ENCODE peak calls at places on chromosomes 5 and 9, in four cellular contexts. B is uterus, P is PC-3, N is lower lobe of right lung. K is an unnamed sample.
A peak's percentile ranks its signal among the peaks of the same experiment; 100 is the strongest.

GRCh38 chr5:171957591-171958251 is 48.7 kb downstream of the FBXW11 start:
- DNase-seq in B (peak; percentile 22), P (no peak), N (no peak), K (no peak)

GRCh38 chr9:78393340-78393739 is 96.4 kb downstream of the PSAT1 start:
- DNase-seq in B (no peak), P (no peak), N (no peak), K (no peak)

GRCh38 chr9:127723450-127723849 is 7.6 kb downstream of the TTC16 start:
- DNase-seq in B (no peak), P (peak; percentile 74), N (no peak), K (no peak)

GRCh38 chr9:89529243-89530030 is 31.5 kb upstream of the SEMA4D start:
- DNase-seq in B (no peak), P (no peak), N (no peak), K (no peak)

GRCh38 chr9:8784813-8785212 is 985.2 kb upstream of the DMAC1 start:
- DNase-seq in B (no peak), P (no peak), N (no peak), K (no peak)

GRCh38 chr5:151855701-151856100 is 69.0 kb downstream of the GLRA1 start:
- DNase-seq in B (no peak), P (no peak), N (no peak), K (no peak)

GRCh38 chr9:123609844-123610243 is 253.8 kb downstream of the CRB2 start:
- DNase-seq in B (no peak), P (no peak), N (no peak), K (no peak)

GRCh38 chr9:18928711-18929110 is 104.3 kb downstream of the SAXO1 start:
- DNase-seq in B (no peak), P (no peak), N (no peak), K (no peak)

GRCh38 chr5:38417658-38418017 is 138.8 kb downstream of the LIFR start:
- DNase-seq in B (no peak), P (no peak), N (no peak), K (no peak)

GRCh38 chr5:156534906-156535305 is 207.9 kb downstream of the SGCD start:
- DNase-seq in B (no peak), P (no peak), N (no peak), K (no peak)

GRCh38 chr5:14068136-14068535 is 75.0 kb upstream of the TRIO start:
- DNase-seq in B (no peak), P (no peak), N (no peak), K (no peak)

GRCh38 chr5:170332058-170332457 is 34.5 kb upstream of the LCP2 start:
- DNase-seq in B (no peak), P (no peak), N (no peak), K (no peak)

GRCh38 chr5:150515446-150515845 is 7.5 kb downstream of the NDST1 start:
- DNase-seq in B (peak; percentile 70), P (no peak), N (no peak), K (no peak)

GRCh38 chr5:150514708-150515211 is 6.8 kb downstream of the NDST1 start:
- DNase-seq in B (no peak), P (peak; percentile 62), N (no peak), K (no peak)

GRCh38 chr5:150512368-150512747 is 4.4 kb downstream of the NDST1 start:
- DNase-seq in B (peak; percentile 54), P (no peak), N (no peak), K (no peak)

GRCh38 chr5:150511641-150512367 is 3.9 kb downstream of the NDST1 start:
- DNase-seq in B (peak; percentile 46), P (peak; percentile 66), N (no peak), K (no peak)

DNA sequence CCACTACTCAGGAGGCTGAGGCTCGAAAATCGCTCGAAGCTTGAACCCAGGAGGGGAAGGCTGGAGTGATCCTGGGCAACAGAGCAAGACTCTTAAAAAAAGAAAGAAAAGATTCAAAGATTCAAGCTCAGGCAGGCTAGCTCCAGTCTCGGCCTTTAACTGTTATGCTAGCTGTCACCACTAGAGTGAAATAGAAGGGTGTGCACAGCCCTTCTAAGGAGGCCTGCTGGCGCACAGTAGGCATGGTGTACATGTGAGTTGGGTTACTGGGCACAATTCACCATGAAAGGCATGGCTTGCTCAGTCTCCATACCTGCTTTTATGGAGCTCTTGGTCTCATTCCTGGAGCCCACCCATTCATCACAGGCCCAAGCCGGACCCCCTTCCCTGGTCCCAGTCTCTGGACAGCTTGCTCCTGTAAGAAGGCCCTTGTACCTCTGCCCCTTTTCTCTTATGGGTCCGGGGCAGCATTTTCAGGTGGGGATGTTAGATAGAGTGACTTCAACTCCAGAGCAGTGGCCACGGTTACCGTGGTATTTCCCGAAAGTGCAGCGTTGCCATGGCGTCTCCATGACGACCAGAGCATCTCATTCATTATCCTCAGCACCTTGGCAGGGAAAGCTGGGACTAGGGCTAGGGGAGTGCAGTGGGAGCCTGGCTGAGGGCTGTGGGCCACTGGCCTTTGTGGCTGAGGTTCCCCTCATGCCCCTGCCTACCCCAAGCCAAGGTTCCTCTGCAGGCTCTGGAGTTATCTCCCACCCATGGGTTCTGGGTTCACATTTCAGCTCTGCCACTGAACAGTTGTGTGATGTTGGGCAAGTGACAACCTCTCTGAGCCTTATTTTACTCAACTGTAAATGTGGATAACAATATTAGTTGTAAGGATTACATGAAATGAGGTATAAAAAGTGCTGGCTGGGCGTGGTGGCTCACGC is 5.7 kb downstream of the NDST1 start:
- DNase-seq in B (no peak), P (no peak), N (no peak), K (no peak)
- TF ChIP-seq CTCF in B (no peak), P (peak; percentile 31), N (no peak), K (peak; percentile 24)

GRCh38 chr5:18010053-18010452 is 375.8 kb downstream of the TAF11L14 start:
- DNase-seq in B (no peak), P (peak; percentile 50), N (no peak), K (no peak)
- TF ChIP-seq CTCF in B (no peak), P (peak; percentile 13), N (no peak), K (no peak)

DNA sequence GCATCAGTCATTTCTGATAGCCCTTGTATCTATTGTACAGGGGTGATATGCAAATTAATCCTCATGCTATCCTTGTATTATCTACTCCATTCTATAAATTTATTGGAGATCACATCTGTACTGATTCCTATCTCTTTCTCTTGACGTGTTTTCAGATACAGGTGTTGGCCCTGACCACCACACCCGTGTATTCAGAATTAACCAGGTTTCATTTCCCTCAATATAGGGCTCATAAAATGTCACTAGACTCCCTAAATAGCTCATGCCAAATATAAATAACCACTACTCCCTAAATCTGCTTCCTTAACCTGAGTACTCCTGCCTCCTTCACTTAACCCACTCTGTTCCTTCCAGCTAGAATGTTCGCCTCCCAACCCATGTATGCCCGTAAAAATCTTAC is 522.8 kb upstream of the KLF4 start:
- DNase-seq in B (no peak), P (no peak), N (no peak), K (no peak)
- TF ChIP-seq CTCF in B (no peak), P (no peak), N (no peak), K (no peak)

GRCh38 chr5:168672016-168672415 is 92.8 kb upstream of the PANK3 start:
- DNase-seq in B (no peak), P (no peak), N (no peak), K (no peak)

GRCh38 chr5:168672888-168673287 is 93.7 kb upstream of the PANK3 start:
- DNase-seq in B (no peak), P (no peak), N (no peak), K (no peak)

GRCh38 chr5:168669156-168669555 is 90.0 kb upstream of the PANK3 start:
- DNase-seq in B (no peak), P (no peak), N (no peak), K (no peak)

GRCh38 chr5:168669668-168670378 is 90.7 kb upstream of the PANK3 start:
- DNase-seq in B (no peak), P (no peak), N (no peak), K (no peak)

GRCh38 chr5:168670881-168671575 is 91.9 kb upstream of the PANK3 start:
- DNase-seq in B (no peak), P (no peak), N (no peak), K (peak; percentile 30)
- TF ChIP-seq CTCF in B (no peak), P (no peak), N (no peak), K (no peak)

DNA sequence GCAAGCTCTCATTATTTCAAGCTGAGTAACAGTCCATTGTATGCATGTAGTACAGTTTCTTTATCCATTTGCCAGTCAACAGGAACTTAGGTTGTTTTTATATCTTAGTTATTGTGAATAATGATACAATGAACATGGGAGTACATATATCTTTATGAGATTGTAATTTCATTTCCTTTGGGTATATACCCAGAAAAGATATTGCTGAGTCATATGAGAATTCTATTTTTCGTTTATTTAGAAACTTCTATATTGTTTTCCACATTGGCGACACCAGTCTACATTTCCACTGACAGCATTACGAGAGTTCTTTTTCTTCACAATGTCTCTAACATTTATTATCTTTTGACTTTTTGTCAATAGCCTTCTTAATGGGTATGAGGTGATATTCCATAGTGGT is 477.8 kb upstream of the PAPPA start:
- DNase-seq in B (no peak), P (no peak), N (no peak), K (no peak)
- TF ChIP-seq CTCF in B (no peak), P (no peak), N (no peak), K (no peak)

GRCh38 chr5:111063709-111064322 is 7.7 kb upstream of the TSLP start:
- DNase-seq in B (no peak), P (peak; percentile 93), N (no peak), K (no peak)
- TF ChIP-seq CTCF in B (no peak), P (peak; percentile 95), N (peak; percentile 28), K (no peak)

GRCh38 chr9:81465468-81466002 is 223.8 kb downstream of the TLE1 start:
- DNase-seq in B (no peak), P (no peak), N (no peak), K (no peak)
- TF ChIP-seq CTCF in B (no peak), P (no peak), N (no peak), K (no peak)

DNA sequence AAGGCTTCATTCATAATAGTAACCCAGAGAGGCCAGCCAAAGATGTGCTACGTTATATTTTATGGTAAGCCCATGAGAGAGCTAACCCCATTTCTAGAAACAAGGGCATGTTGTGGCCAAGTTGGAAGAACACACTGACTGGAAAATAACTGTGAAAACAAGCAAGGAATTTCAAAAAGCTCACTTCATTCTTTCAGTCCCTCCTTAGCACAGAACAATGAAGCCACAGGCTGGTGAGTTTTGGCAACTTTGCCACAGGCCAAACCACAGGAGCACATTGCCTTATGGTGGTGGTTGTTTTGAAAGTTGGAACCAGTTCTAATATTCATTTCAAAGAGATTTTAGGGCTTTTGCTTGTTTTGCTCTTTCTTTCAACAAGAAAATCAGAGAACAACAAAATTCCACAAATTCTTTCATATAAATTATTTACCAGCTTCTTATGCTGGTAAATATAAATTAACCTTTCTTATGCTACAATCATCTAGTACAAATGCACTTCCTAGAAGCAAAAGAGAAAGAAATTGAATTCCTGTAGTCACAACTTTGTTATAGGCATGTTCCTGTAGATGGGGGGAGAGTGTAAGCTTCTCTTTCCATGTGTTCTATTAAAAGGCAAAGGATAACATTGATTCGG is 225.4 kb upstream of the RFX3 start:
- DNase-seq in B (no peak), P (peak; percentile 57), N (no peak), K (no peak)
- TF ChIP-seq CTCF in B (no peak), P (no peak), N (no peak), K (no peak)

K was measured in CD14-positive monocyte.